ENCODE peak calls at places on chromosomes 6 and 20, in four cellular contexts. F is AG09309, M is stomach, A is ovary. K is an unnamed sample.

GRCh38 chr6:39808934-39809333 is 16.8 kb downstream of the DAAM2 start:
- DNase-seq in A (no peak), F (no peak), M (no peak), K (no peak)

GRCh38 chr20:44035924-44036323 is 121.3 kb downstream of the TOX2 start:
- DNase-seq in A (no peak), F (no peak), M (peak), K (no peak)

GRCh38 chr6:112184996-112185395 is 69.4 kb downstream of the LAMA4 start:
- DNase-seq in A (no peak), F (no peak), M (no peak), K (no peak)

GRCh38 chr6:132818404-132819359 is 4.3 kb downstream of the RPS12 start:
- DNase-seq in M (no peak), A (no peak), F (no peak), K (no peak)

GRCh38 chr20:48523191-48523757 is 304.5 kb downstream of the PREX1 start:
- DNase-seq in F (peak), A (no peak), M (no peak), K (peak)

GRCh38 chr20:44019638-44020335 is 105.1 kb downstream of the TOX2 start:
- DNase-seq in F (no peak), A (no peak), M (no peak), K (no peak)

GRCh38 chr6:44061375-44062104 is 65.7 kb downstream of the MRPL14 start:
- DNase-seq in F (no peak), M (no peak), A (no peak), K (no peak)

GRCh38 chr6:17820055-17820454 is 113.3 kb upstream of the NUP153 start:
- DNase-seq in F (no peak), A (no peak), M (no peak), K (no peak)

GRCh38 chr6:95784019-95784418 is 206.7 kb downstream of the MANEA start:
- DNase-seq in M (no peak), A (no peak), F (no peak), K (no peak)

GRCh38 chr6:31821301-31822037 is 6.1 kb upstream of the HSPA1B start:
- DNase-seq in M (peak), A (peak), F (no peak), K (no peak)

GRCh38 chr20:35731469-35731788 is 10.6 kb downstream of the RBM39 start:
- DNase-seq in F (no peak), M (no peak), A (no peak), K (no peak)

GRCh38 chr6:80197474-80197873 is 91.0 kb downstream of the BCKDHB start:
- DNase-seq in A (no peak), M (no peak), F (peak), K (peak)

GRCh38 chr6:1525364-1526038 is 84.2 kb upstream of the FOXC1 start:
- DNase-seq in M (no peak), F (no peak), A (no peak), K (no peak)

GRCh38 chr6:7246401-7247178 is 66.4 kb downstream of the SSR1 start:
- DNase-seq in M (no peak), A (no peak), F (no peak), K (no peak)

GRCh38 chr6:107114872-107115694 is at the start of gene BEND3:
- DNase-seq in M (peak), F (no peak), A (peak), K (no peak)

GRCh38 chr20:23314714-23315498 is 35.7 kb upstream of the NXT1 start:
- DNase-seq in F (no peak), A (no peak), M (no peak), K (no peak)

GRCh38 chr6:5752282-5752681 is 254.4 kb downstream of the NRN1 start:
- DNase-seq in A (no peak), M (no peak), F (peak), K (peak)

GRCh38 chr6:170137911-170138910 is 152.7 kb downstream of the DLL1 start:
- DNase-seq in M (peak), A (no peak), F (no peak), K (no peak)

GRCh38 chr20:24701027-24701426 is 231.6 kb downstream of the SYNDIG1 start:
- DNase-seq in A (no peak), M (no peak), F (no peak), K (no peak)

GRCh38 chr6:95866732-95867131 is 149.0 kb upstream of the FUT9 start:
- DNase-seq in F (no peak), A (no peak), M (peak), K (no peak)

GRCh38 chr6:74357329-74357728 is 661.3 kb downstream of the CD109 start:
- DNase-seq in F (peak), M (no peak), A (no peak), K (no peak)

GRCh38 chr6:110340566-110340965 is 17.6 kb downstream of the METTL24 start:
- DNase-seq in F (no peak), A (no peak), M (no peak), K (no peak)

GRCh38 chr6:110338820-110339470 is 19.2 kb downstream of the METTL24 start:
- DNase-seq in A (no peak), M (no peak), F (no peak), K (no peak)

GRCh38 chr6:110345025-110345424 is 13.1 kb downstream of the METTL24 start:
- DNase-seq in F (no peak), A (no peak), M (no peak), K (no peak)

GRCh38 chr6:110342759-110343158 is 15.4 kb downstream of the METTL24 start:
- DNase-seq in F (no peak), M (no peak), A (no peak), K (no peak)

GRCh38 chr6:110341671-110342304 is 16.4 kb downstream of the METTL24 start:
- DNase-seq in F (no peak), M (no peak), A (no peak), K (no peak)
- TF ChIP-seq CTCF in F (peak), M (no peak), A (no peak), K (peak)

DNA sequence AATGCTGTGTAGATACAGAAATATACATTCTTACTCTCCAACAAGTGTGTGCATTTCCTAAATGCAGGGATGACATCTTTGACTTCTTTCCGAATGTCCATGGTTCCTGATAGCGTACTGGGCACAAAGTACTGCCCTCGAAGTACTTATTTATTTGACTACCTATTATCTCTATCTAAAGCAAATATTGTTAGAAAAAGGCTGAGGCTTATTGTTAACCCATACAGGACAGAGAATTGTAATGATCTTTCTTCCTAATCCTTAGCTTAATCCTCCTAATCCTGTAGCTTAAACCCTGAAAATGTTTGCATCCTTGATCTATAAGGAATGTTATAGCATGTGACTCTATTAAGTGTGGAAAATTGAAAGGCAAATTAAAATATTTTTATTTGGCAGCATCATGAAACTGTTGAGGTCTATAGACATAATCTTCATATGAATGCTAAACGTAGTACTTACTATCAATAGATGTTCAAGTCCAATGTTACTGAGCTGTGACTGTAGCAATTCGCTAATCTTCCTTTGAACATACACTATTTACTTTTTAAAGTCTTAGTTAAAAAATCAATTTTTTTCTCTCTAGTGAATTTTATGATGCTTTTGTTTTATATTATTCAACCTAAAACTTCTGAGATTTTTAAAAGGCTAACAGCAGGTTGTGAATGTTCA is 85.0 kb upstream of the ELOVL5 start:
- DNase-seq in A (no peak), F (no peak), M (no peak), K (no peak)
- TF ChIP-seq CTCF in A (no peak), F (no peak), M (no peak), K (no peak)

DNA sequence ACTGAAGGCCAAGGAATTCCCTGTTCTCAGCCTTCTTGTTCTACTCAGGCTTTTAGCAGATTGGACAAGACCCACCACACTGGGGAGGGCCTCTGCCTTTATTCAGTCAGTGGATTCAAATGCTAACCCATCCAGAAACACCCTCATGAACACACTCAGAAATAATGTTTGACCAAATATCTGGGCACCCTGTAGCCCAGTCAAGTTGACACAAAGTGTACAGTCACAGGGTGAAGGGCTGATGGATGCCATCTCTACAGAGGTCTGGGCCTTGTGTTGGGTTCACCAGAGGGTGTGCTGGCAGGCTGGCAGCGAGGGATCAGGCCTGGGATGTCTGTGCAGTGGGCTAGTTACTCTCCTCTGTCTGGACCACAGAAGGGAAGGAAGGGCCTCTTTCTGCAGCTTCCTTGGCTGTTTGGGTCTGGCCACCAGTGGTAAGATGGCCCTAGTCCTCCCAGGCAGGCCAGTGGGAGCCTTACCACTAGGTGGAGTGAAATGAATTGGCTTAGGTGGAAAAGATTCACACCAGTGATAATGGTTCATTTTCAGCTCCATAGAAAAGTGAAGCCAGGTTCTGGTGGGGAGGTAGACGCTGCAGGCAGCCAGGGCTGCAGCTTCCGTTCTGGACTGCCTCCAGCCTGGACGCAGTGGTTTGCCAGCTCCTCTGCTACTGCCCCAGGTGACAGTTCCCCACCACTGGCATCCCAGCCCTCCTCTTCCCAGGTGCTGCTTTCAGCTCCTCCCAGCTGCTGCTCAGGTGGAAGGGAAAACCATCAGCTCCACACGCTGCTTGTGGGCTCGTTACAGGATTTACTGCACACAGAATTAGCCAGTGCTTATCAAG is 9.2 kb downstream of the TUBB2A start:
- DNase-seq in A (no peak), F (no peak), M (no peak), K (no peak)
- TF ChIP-seq CTCF in A (no peak), F (no peak), M (no peak), K (no peak)

GRCh38 chr6:123604067-123604466 is 32.7 kb downstream of the TRDN start:
- DNase-seq in A (no peak), F (no peak), M (no peak), K (no peak)
- TF ChIP-seq CTCF in A (no peak), F (no peak), M (no peak), K (no peak)

GRCh38 chr20:50957798-50958732 is at the start of gene DPM1:
- DNase-seq in M (peak), F (no peak), A (peak), K (peak)
- TF ChIP-seq CTCF in M (no peak), F (no peak), A (no peak), K (no peak)

GRCh38 chr6:145075425-145075824 is 659.9 kb downstream of the EPM2A start:
- DNase-seq in F (no peak), A (no peak), M (no peak), K (no peak)
- TF ChIP-seq CTCF in F (peak), A (no peak), M (no peak), K (no peak)

DNA sequence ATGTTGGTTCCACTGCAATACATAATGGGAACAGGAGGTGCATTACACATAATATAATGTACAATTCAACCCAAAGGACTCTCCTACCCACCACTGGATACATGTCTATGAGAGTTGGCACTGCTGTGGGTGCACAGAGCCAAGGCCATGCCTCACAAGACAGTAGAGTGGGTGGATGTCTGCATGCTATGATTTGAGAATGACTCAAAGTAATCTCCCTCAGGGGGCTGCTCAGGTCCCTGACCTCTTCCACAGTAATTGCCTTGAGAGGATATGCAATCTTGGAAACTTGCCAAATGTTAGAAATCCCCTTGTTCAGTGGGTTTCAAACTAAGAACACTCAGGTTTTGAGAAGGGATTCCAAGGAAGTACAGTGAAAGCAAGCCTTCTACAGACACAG is 79.0 kb downstream of the ANKEF1 start:
- DNase-seq in A (no peak), M (no peak), F (no peak), K (no peak)
- TF ChIP-seq CTCF in A (no peak), M (no peak), F (no peak), K (no peak)

K was measured in AG09319.